ENCODE peak calls at places on chromosomes 16 and 17, in seven cellular contexts. One of them, this sample, is unnamed.

GRCh38 chr17:7717756-7718350 is 309 bp downstream of the DNAH2 start:
- DNase-seq in CD4-positive, CD25-positive, alpha-beta regulatory T cell: peak; percentile 72
- DNase-seq in CD8-positive, alpha-beta memory T cell: no peak
- DNase-seq in naive thymus-derived CD4-positive, alpha-beta T cell: peak; percentile 35
- DNase-seq in pancreas: peak; percentile 41
- DNase-seq in Panc1: no peak
- DNase-seq in tibial nerve: no peak
- DNase-seq in this sample: no peak

GRCh38 chr16:51994597-51994996 is 552.3 kb downstream of the TOX3 start:
- DNase-seq in CD4-positive, CD25-positive, alpha-beta regulatory T cell: no peak
- DNase-seq in CD8-positive, alpha-beta memory T cell: no peak
- DNase-seq in naive thymus-derived CD4-positive, alpha-beta T cell: no peak
- DNase-seq in pancreas: peak; percentile 85
- DNase-seq in Panc1: peak; percentile 30
- DNase-seq in tibial nerve: no peak
- DNase-seq in this sample: no peak

GRCh38 chr17:57672205-57672632 is 72.9 kb downstream of the CCDC182 start:
- DNase-seq in CD4-positive, CD25-positive, alpha-beta regulatory T cell: peak; percentile 37
- DNase-seq in CD8-positive, alpha-beta memory T cell: peak; percentile 19
- DNase-seq in naive thymus-derived CD4-positive, alpha-beta T cell: peak; percentile 16
- DNase-seq in pancreas: no peak
- DNase-seq in Panc1: no peak
- DNase-seq in tibial nerve: no peak
- DNase-seq in this sample: no peak

GRCh38 chr16:66270333-66270927 is 96.1 kb upstream of the CDH5 start:
- DNase-seq in CD4-positive, CD25-positive, alpha-beta regulatory T cell: peak; percentile 48
- DNase-seq in CD8-positive, alpha-beta memory T cell: peak; percentile 44
- DNase-seq in naive thymus-derived CD4-positive, alpha-beta T cell: peak; percentile 54
- DNase-seq in pancreas: peak; percentile 40
- DNase-seq in Panc1: no peak
- DNase-seq in tibial nerve: peak; percentile 45
- DNase-seq in this sample: no peak

GRCh38 chr16:66278604-66279262 is 87.8 kb upstream of the CDH5 start:
- DNase-seq in CD4-positive, CD25-positive, alpha-beta regulatory T cell: no peak
- DNase-seq in CD8-positive, alpha-beta memory T cell: no peak
- DNase-seq in naive thymus-derived CD4-positive, alpha-beta T cell: no peak
- DNase-seq in pancreas: no peak
- DNase-seq in Panc1: no peak
- DNase-seq in tibial nerve: no peak
- DNase-seq in this sample: no peak

GRCh38 chr16:1788708-1789100 is 4.8 kb downstream of the IGFALS start:
- DNase-seq in CD4-positive, CD25-positive, alpha-beta regulatory T cell: no peak
- DNase-seq in CD8-positive, alpha-beta memory T cell: no peak
- DNase-seq in naive thymus-derived CD4-positive, alpha-beta T cell: no peak
- DNase-seq in pancreas: no peak
- DNase-seq in Panc1: no peak
- DNase-seq in tibial nerve: no peak
- DNase-seq in this sample: no peak

GRCh38 chr16:26382607-26383006 is 684.1 kb upstream of the C16orf82 start:
- DNase-seq in CD4-positive, CD25-positive, alpha-beta regulatory T cell: no peak
- DNase-seq in CD8-positive, alpha-beta memory T cell: no peak
- DNase-seq in naive thymus-derived CD4-positive, alpha-beta T cell: no peak
- DNase-seq in pancreas: no peak
- DNase-seq in Panc1: no peak
- DNase-seq in tibial nerve: no peak
- DNase-seq in this sample: no peak

GRCh38 chr17:48892940-48893645 is 506 bp downstream of the ATP5MC1 start:
- DNase-seq in CD4-positive, CD25-positive, alpha-beta regulatory T cell: peak; percentile 22
- DNase-seq in CD8-positive, alpha-beta memory T cell: no peak
- DNase-seq in naive thymus-derived CD4-positive, alpha-beta T cell: peak; percentile 11
- DNase-seq in pancreas: no peak
- DNase-seq in Panc1: no peak
- DNase-seq in tibial nerve: no peak
- DNase-seq in this sample: no peak

GRCh38 chr17:79560527-79560926 is 50.3 kb downstream of the RBFOX3 start:
- DNase-seq in CD4-positive, CD25-positive, alpha-beta regulatory T cell: no peak
- DNase-seq in CD8-positive, alpha-beta memory T cell: no peak
- DNase-seq in naive thymus-derived CD4-positive, alpha-beta T cell: no peak
- DNase-seq in pancreas: no peak
- DNase-seq in Panc1: no peak
- DNase-seq in tibial nerve: no peak
- DNase-seq in this sample: no peak

GRCh38 chr17:63699638-63700527 is at the start of gene LIMD2:
- DNase-seq in CD4-positive, CD25-positive, alpha-beta regulatory T cell: peak; percentile 87
- DNase-seq in CD8-positive, alpha-beta memory T cell: peak; percentile 80
- DNase-seq in naive thymus-derived CD4-positive, alpha-beta T cell: peak; percentile 88
- DNase-seq in pancreas: peak; percentile 63
- DNase-seq in Panc1: no peak
- DNase-seq in tibial nerve: no peak
- DNase-seq in this sample: no peak

GRCh38 chr16:66588981-66589713 is 9.9 kb downstream of the CMTM2 start:
- DNase-seq in CD4-positive, CD25-positive, alpha-beta regulatory T cell: peak; percentile 85
- DNase-seq in CD8-positive, alpha-beta memory T cell: peak; percentile 54
- DNase-seq in naive thymus-derived CD4-positive, alpha-beta T cell: peak; percentile 73
- DNase-seq in pancreas: no peak
- DNase-seq in Panc1: no peak
- DNase-seq in tibial nerve: no peak
- DNase-seq in this sample: no peak

GRCh38 chr16:9176547-9177418 is 85.3 kb downstream of the HAPSTR1 start:
- DNase-seq in CD4-positive, CD25-positive, alpha-beta regulatory T cell: no peak
- DNase-seq in CD8-positive, alpha-beta memory T cell: no peak
- DNase-seq in naive thymus-derived CD4-positive, alpha-beta T cell: no peak
- DNase-seq in pancreas: no peak
- DNase-seq in Panc1: no peak
- DNase-seq in tibial nerve: no peak
- DNase-seq in this sample: no peak

GRCh38 chr16:9075299-9076071 is 16.0 kb upstream of the HAPSTR1 start:
- DNase-seq in CD4-positive, CD25-positive, alpha-beta regulatory T cell: no peak
- DNase-seq in CD8-positive, alpha-beta memory T cell: no peak
- DNase-seq in naive thymus-derived CD4-positive, alpha-beta T cell: no peak
- DNase-seq in pancreas: no peak
- DNase-seq in Panc1: no peak
- DNase-seq in tibial nerve: no peak
- DNase-seq in this sample: no peak

GRCh38 chr17:47741793-47742145 is 8.7 kb downstream of the TBX21 start:
- DNase-seq in CD4-positive, CD25-positive, alpha-beta regulatory T cell: no peak
- DNase-seq in CD8-positive, alpha-beta memory T cell: no peak
- DNase-seq in naive thymus-derived CD4-positive, alpha-beta T cell: no peak
- DNase-seq in pancreas: no peak
- DNase-seq in Panc1: no peak
- DNase-seq in tibial nerve: no peak
- DNase-seq in this sample: no peak

GRCh38 chr16:78503501-78504110 is 404.2 kb downstream of the WWOX start:
- DNase-seq in CD4-positive, CD25-positive, alpha-beta regulatory T cell: peak; percentile 75
- DNase-seq in CD8-positive, alpha-beta memory T cell: peak; percentile 3
- DNase-seq in naive thymus-derived CD4-positive, alpha-beta T cell: peak; percentile 27
- DNase-seq in pancreas: peak; percentile 40
- DNase-seq in Panc1: peak; percentile 2
- DNase-seq in tibial nerve: peak; percentile 25
- DNase-seq in this sample: peak; percentile 37

GRCh38 chr17:57783338-57783742 is 38.2 kb upstream of the CCDC182 start:
- DNase-seq in CD4-positive, CD25-positive, alpha-beta regulatory T cell: peak; percentile 71
- DNase-seq in CD8-positive, alpha-beta memory T cell: peak; percentile 58
- DNase-seq in naive thymus-derived CD4-positive, alpha-beta T cell: peak; percentile 80
- DNase-seq in pancreas: peak; percentile 47
- DNase-seq in Panc1: no peak
- DNase-seq in tibial nerve: peak; percentile 19
- DNase-seq in this sample: peak; percentile 74

GRCh38 chr17:68207651-68208253 is 40.1 kb upstream of the AMZ2 start:
- DNase-seq in CD4-positive, CD25-positive, alpha-beta regulatory T cell: no peak
- DNase-seq in CD8-positive, alpha-beta memory T cell: no peak
- DNase-seq in naive thymus-derived CD4-positive, alpha-beta T cell: no peak
- DNase-seq in pancreas: no peak
- DNase-seq in Panc1: no peak
- DNase-seq in tibial nerve: no peak
- DNase-seq in this sample: no peak
- H3K27ac ChIP-seq in CD4-positive, CD25-positive, alpha-beta regulatory T cell: no peak overlapping the region
- H3K27ac ChIP-seq in CD8-positive, alpha-beta memory T cell: no peak overlapping the region
- H3K27ac ChIP-seq in naive thymus-derived CD4-positive, alpha-beta T cell: peak overlapping the region; percentile 35
- H3K27ac ChIP-seq in pancreas: no peak overlapping the region
- H3K27ac ChIP-seq in Panc1: no peak overlapping the region
- H3K27ac ChIP-seq in tibial nerve: peak overlapping the region; percentile 73
- H3K27ac ChIP-seq in this sample: no peak overlapping the region

DNA sequence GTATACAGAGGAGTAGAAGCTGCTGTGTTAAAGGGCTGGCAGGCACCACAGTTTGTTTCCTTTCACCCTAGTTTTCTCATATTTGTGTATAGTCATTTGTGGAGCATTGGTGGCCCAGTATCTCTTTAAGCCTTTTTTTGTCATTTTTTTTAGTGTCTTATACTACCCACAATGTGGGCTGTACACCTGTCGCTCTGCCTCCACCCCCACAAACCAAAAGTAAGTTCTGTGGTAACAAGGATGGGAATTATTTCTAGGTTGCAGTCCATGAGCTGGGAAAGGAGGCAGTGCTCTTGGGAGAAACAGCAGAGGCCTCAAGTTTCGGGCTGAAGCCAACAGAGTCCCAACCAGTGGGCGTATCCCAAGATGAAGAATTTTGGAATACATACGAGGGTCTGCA is 6.2 kb downstream of the ZNF75A start:
- DNase-seq in CD4-positive, CD25-positive, alpha-beta regulatory T cell: no peak
- DNase-seq in CD8-positive, alpha-beta memory T cell: no peak
- DNase-seq in naive thymus-derived CD4-positive, alpha-beta T cell: no peak
- DNase-seq in pancreas: no peak
- DNase-seq in Panc1: no peak
- DNase-seq in tibial nerve: no peak
- DNase-seq in this sample: no peak
- H3K9me3 ChIP-seq in CD4-positive, CD25-positive, alpha-beta regulatory T cell: peaks cover 98% of the 10 kb centered on the region
- H3K9me3 ChIP-seq in CD8-positive, alpha-beta memory T cell: peaks cover 52% of the 10 kb centered on the region
- H3K9me3 ChIP-seq in naive thymus-derived CD4-positive, alpha-beta T cell: peaks cover 99% of the 10 kb centered on the region
- H3K9me3 ChIP-seq in pancreas: peaks cover 5% of the 10 kb centered on the region
- H3K9me3 ChIP-seq in Panc1: peaks cover 56% of the 10 kb centered on the region
- H3K9me3 ChIP-seq in tibial nerve: peaks cover 100% of the 10 kb centered on the region
- H3K9me3 ChIP-seq in this sample: peaks cover 10% of the 10 kb centered on the region

GRCh38 chr17:66337268-66337667 is 34.9 kb downstream of the PRKCA start:
- DNase-seq in CD4-positive, CD25-positive, alpha-beta regulatory T cell: no peak
- DNase-seq in CD8-positive, alpha-beta memory T cell: no peak
- DNase-seq in naive thymus-derived CD4-positive, alpha-beta T cell: no peak
- DNase-seq in pancreas: no peak
- DNase-seq in Panc1: no peak
- DNase-seq in tibial nerve: no peak
- DNase-seq in this sample: no peak
- H3K27ac ChIP-seq in CD4-positive, CD25-positive, alpha-beta regulatory T cell: no peak overlapping the region
- H3K27ac ChIP-seq in CD8-positive, alpha-beta memory T cell: no peak overlapping the region
- H3K27ac ChIP-seq in naive thymus-derived CD4-positive, alpha-beta T cell: no peak overlapping the region
- H3K27ac ChIP-seq in pancreas: no peak overlapping the region
- H3K27ac ChIP-seq in Panc1: no peak overlapping the region
- H3K27ac ChIP-seq in tibial nerve: no peak overlapping the region
- H3K27ac ChIP-seq in this sample: no peak overlapping the region

GRCh38 chr17:16947470-16947869 is 24.4 kb downstream of the TNFRSF13B start:
- DNase-seq in CD4-positive, CD25-positive, alpha-beta regulatory T cell: no peak
- DNase-seq in CD8-positive, alpha-beta memory T cell: no peak
- DNase-seq in naive thymus-derived CD4-positive, alpha-beta T cell: no peak
- DNase-seq in pancreas: no peak
- DNase-seq in Panc1: no peak
- DNase-seq in tibial nerve: no peak
- DNase-seq in this sample: no peak

GRCh38 chr17:16948587-16949376 is 23.1 kb downstream of the TNFRSF13B start:
- DNase-seq in CD4-positive, CD25-positive, alpha-beta regulatory T cell: no peak
- DNase-seq in CD8-positive, alpha-beta memory T cell: no peak
- DNase-seq in naive thymus-derived CD4-positive, alpha-beta T cell: no peak
- DNase-seq in pancreas: peak; percentile 1
- DNase-seq in Panc1: no peak
- DNase-seq in tibial nerve: no peak
- DNase-seq in this sample: no peak

GRCh38 chr17:16952401-16952800 is 19.5 kb downstream of the TNFRSF13B start:
- DNase-seq in CD4-positive, CD25-positive, alpha-beta regulatory T cell: no peak
- DNase-seq in CD8-positive, alpha-beta memory T cell: no peak
- DNase-seq in naive thymus-derived CD4-positive, alpha-beta T cell: no peak
- DNase-seq in pancreas: no peak
- DNase-seq in Panc1: no peak
- DNase-seq in tibial nerve: no peak
- DNase-seq in this sample: no peak

GRCh38 chr17:16953347-16953746 is 18.6 kb downstream of the TNFRSF13B start:
- DNase-seq in CD4-positive, CD25-positive, alpha-beta regulatory T cell: no peak
- DNase-seq in CD8-positive, alpha-beta memory T cell: no peak
- DNase-seq in naive thymus-derived CD4-positive, alpha-beta T cell: no peak
- DNase-seq in pancreas: no peak
- DNase-seq in Panc1: no peak
- DNase-seq in tibial nerve: no peak
- DNase-seq in this sample: no peak

DNA sequence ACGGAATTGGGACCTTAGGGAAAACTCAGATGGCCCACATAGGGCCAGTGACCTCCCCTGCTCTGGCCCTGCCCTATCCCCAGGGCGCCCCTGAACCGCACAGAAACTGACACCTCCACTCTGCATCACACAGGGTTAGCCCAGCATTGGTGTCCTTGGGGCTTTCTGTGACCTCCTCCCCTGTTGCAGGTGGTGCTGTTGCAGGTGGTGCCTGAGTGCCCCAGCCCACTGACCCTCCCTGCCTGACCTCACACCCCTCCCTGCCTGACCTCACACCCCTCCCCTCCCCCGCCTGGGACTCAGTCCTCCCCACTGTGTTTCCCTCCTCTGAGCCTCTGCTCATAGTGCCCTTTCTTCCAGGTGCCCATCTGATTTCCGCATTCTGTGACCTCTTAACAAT is 21.4 kb downstream of the TNFRSF13B start:
- DNase-seq in CD4-positive, CD25-positive, alpha-beta regulatory T cell: no peak
- DNase-seq in CD8-positive, alpha-beta memory T cell: no peak
- DNase-seq in naive thymus-derived CD4-positive, alpha-beta T cell: no peak
- DNase-seq in pancreas: no peak
- DNase-seq in Panc1: no peak
- DNase-seq in tibial nerve: no peak
- DNase-seq in this sample: no peak
- H3K9me3 ChIP-seq in CD4-positive, CD25-positive, alpha-beta regulatory T cell: peaks cover 7% of the 10 kb centered on the region
- H3K9me3 ChIP-seq in CD8-positive, alpha-beta memory T cell: no peaks in the 10 kb centered on the region
- H3K9me3 ChIP-seq in naive thymus-derived CD4-positive, alpha-beta T cell: peaks cover 7% of the 10 kb centered on the region
- H3K9me3 ChIP-seq in pancreas: no peaks in the 10 kb centered on the region
- H3K9me3 ChIP-seq in Panc1: no peaks in the 10 kb centered on the region
- H3K9me3 ChIP-seq in tibial nerve: peaks cover 28% of the 10 kb centered on the region
- H3K9me3 ChIP-seq in this sample: no peaks in the 10 kb centered on the region

DNA sequence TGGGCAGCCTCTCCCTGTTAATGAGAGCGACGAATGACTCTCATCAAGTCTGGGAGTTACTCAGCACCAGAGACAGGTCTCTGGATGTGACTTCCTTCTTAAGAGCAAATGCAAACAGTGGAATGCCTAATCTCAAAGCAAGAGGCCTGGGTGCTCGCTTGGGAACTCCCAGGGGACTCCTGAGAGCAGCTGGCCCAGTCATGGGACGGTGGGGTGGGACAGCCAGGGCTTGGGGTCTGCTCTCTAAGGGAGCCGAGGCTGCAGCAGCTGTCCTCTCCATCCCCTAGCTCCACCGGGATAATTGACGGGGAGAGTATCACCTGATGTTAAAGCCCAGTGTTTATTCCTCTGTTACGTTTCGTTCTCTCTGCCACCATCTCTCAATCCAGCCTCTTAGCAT is 35.2 kb upstream of the CRHR1 start:
- DNase-seq in CD4-positive, CD25-positive, alpha-beta regulatory T cell: no peak
- DNase-seq in CD8-positive, alpha-beta memory T cell: no peak
- DNase-seq in naive thymus-derived CD4-positive, alpha-beta T cell: no peak
- DNase-seq in pancreas: no peak
- DNase-seq in Panc1: no peak
- DNase-seq in tibial nerve: no peak
- DNase-seq in this sample: no peak
- H3K27ac ChIP-seq in CD4-positive, CD25-positive, alpha-beta regulatory T cell: no peak overlapping the region
- H3K27ac ChIP-seq in CD8-positive, alpha-beta memory T cell: no peak overlapping the region
- H3K27ac ChIP-seq in naive thymus-derived CD4-positive, alpha-beta T cell: no peak overlapping the region
- H3K27ac ChIP-seq in pancreas: no peak overlapping the region
- H3K27ac ChIP-seq in Panc1: no peak overlapping the region
- H3K27ac ChIP-seq in tibial nerve: no peak overlapping the region
- H3K27ac ChIP-seq in this sample: no peak overlapping the region

This sample was measured in iPS DF 6.9.